ENCODE peak calls at places on chromosomes 13 and 19, in four cellular contexts. Z is HL-60, K is K562, X is GM12878. I is an unnamed sample.

GRCh38 chr13:39676315-39676876 is 20.9 kb downstream of the COG6 start:
- DNase-seq in Z (peak; percentile 36), K (peak; percentile 2), X (no peak), I (no peak)

GRCh38 chr13:109180905-109181425 is 551.6 kb downstream of the MYO16 start:
- DNase-seq in Z (no peak), K (no peak), X (no peak), I (no peak)

GRCh38 chr19:46903458-46903857 is 42.7 kb downstream of the ARHGAP35 start:
- DNase-seq in Z (no peak), K (no peak), X (no peak), I (no peak)

GRCh38 chr19:55305491-55305890 is 19.6 kb downstream of the TMEM150B start:
- DNase-seq in Z (peak; percentile 45), K (peak; percentile 85), X (no peak), I (peak; percentile 59)

GRCh38 chr13:94761407-94761806 is 49.1 kb upstream of the SOX21 start:
- DNase-seq in Z (no peak), K (no peak), X (no peak), I (no peak)

GRCh38 chr13:52760078-52760477 is 20.5 kb upstream of the CNMD start:
- DNase-seq in Z (no peak), K (no peak), X (no peak), I (no peak)

GRCh38 chr13:23608704-23609413 is 38.6 kb downstream of the TNFRSF19 start:
- DNase-seq in Z (no peak), K (no peak), X (no peak), I (no peak)

GRCh38 chr19:52226652-52227051 is 36.8 kb downstream of the PPP2R1A start:
- DNase-seq in Z (no peak), K (no peak), X (no peak), I (no peak)

GRCh38 chr13:68927387-68928026 is 1180.1 kb upstream of the ATXN8OS start:
- DNase-seq in Z (no peak), K (no peak), X (no peak), I (no peak)

GRCh38 chr13:108155185-108156106 is 59.9 kb downstream of the LIG4 start:
- DNase-seq in Z (peak; percentile 48), K (peak; percentile 21), X (no peak), I (no peak)

GRCh38 chr19:57438925-57439324 is 3.8 kb downstream of the ZNF749 start:
- DNase-seq in Z (no peak), K (no peak), X (no peak), I (no peak)

GRCh38 chr13:48545608-48546007 is 12.7 kb upstream of the RCBTB2 start:
- DNase-seq in Z (no peak), K (no peak), X (no peak), I (no peak)

GRCh38 chr13:114129649-114130062 is 2.8 kb downstream of the RASA3 start:
- DNase-seq in Z (peak; percentile 73), K (no peak), X (no peak), I (no peak)

GRCh38 chr19:47447470-47448359 is 24.0 kb downstream of the SLC8A2 start:
- DNase-seq in Z (peak; percentile 14), K (peak; percentile 96), X (no peak), I (no peak)

GRCh38 chr13:111384441-111385181 is 64.2 kb downstream of the TEX29 start:
- DNase-seq in Z (no peak), K (no peak), X (no peak), I (no peak)

GRCh38 chr19:16914421-16914820 is 25.6 kb downstream of the F2RL3 start:
- DNase-seq in Z (no peak), K (no peak), X (no peak), I (no peak)

GRCh38 chr13:45882626-45883025 is 31.1 kb upstream of the SIAH3 start:
- DNase-seq in Z (no peak), K (no peak), X (no peak), I (no peak)

GRCh38 chr13:93700115-93700514 is 473.5 kb downstream of the GPC6 start:
- DNase-seq in Z (no peak), K (no peak), X (no peak), I (no peak)

GRCh38 chr13:64936879-64937278 is 2293.3 kb downstream of the PCDH9 start:
- DNase-seq in Z (no peak), K (no peak), X (no peak), I (no peak)

GRCh38 chr13:114323349-114323748 is 9.0 kb downstream of the CHAMP1 start:
- DNase-seq in Z (no peak), K (no peak), X (no peak), I (no peak)

GRCh38 chr13:51207881-51208280 is 14.3 kb upstream of the FAM124A start:
- DNase-seq in Z (no peak), K (no peak), X (no peak), I (no peak)

GRCh38 chr13:98200211-98200878 is 23.3 kb upstream of the RNF113B start:
- DNase-seq in Z (no peak), K (no peak), X (no peak), I (no peak)

GRCh38 chr19:7159105-7159933 is 89.8 kb downstream of the ZNF557 start:
- DNase-seq in Z (peak; percentile 8), K (no peak), X (no peak), I (no peak)

GRCh38 chr19:16363133-16363851 is 38.7 kb downstream of the KLF2 start:
- DNase-seq in Z (no peak), K (no peak), X (no peak), I (no peak)

GRCh38 chr13:72166102-72166660 is 299.2 kb upstream of the DACH1 start:
- DNase-seq in Z (no peak), K (no peak), X (no peak), I (no peak)

GRCh38 chr13:72160977-72161376 is 294.0 kb upstream of the DACH1 start:
- DNase-seq in Z (no peak), K (no peak), X (no peak), I (no peak)

GRCh38 chr13:72163671-72164070 is 296.7 kb upstream of the DACH1 start:
- DNase-seq in Z (no peak), K (no peak), X (no peak), I (no peak)

GRCh38 chr13:72168126-72168525 is 301.1 kb upstream of the DACH1 start:
- DNase-seq in Z (no peak), K (no peak), X (no peak), I (no peak)

GRCh38 chr13:72164811-72165210 is 297.8 kb upstream of the DACH1 start:
- DNase-seq in Z (no peak), K (no peak), X (no peak), I (no peak)
- TF ChIP-seq POLR2AphosphoS5 in Z (no peak), K (no peak), X (no peak), I (no peak)

DNA sequence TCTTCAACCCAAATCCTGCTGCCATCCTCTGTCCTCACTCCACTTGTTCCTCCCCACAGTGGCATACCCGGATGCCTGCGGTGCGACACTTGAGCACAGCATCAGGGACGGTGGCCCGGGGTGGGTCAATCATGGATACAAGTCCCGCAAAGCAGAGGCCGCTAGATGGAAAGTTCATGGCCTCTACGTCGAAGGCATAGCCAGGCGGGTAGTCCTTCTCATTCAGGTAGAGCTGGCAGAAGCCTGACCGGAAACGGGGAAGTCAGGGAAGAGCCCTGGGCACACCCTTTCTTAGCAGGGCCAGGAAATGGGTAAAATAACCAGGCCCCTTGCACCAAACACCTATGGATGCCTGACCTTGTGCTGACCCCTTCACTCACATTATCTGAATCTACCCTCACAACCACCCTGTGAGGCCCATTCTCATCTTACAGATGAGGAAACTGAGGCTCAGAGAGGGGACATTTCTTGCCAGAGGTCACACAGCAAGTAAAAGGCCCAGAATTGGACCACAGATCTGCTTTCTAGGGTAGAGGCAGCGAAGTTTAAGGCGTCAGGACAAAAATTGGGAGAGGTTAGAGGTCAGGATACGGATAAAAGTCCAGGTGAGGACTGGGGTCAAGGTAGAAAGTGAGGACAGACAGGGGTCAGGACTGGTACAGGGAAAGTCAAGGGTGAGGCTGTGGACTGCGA is 6.5 kb downstream of the ATP4A start:
- DNase-seq in Z (no peak), K (no peak), X (no peak), I (no peak)
- TF ChIP-seq SPI1 in Z (no peak), K (no peak), X (no peak), I (no peak)

DNA sequence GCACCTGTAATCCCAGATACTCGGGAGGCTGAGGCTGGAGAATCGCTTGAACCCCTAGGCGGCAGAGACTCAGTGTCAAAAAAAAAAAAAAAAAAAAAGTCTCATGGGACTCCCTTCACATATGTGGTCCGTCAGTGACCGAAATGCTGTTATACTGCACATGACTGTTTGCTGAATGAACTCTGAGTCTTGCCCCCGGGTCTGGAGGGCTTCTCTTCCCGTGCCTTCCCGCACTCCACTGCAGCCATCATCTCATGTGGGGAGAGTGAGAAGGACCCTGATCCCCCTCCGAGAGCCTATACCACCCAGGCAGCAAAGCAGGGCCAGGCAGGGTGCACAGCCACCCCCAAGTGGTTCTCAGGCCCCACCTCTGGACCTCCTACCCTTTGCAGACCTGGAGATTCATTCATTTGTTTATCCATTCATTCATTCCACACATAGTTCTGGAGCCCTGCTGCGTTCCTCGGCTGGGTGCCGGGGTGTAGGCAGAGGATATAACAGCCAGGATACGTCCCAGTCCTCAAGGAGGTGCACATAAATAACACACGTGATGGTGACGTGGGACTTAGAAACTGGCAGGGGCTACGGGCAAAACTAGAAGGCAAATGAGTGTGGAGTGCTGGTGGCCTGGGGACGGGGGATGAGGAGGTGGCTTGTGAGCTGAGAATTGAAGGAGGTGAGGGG is 14.2 kb downstream of the NDUFA11 start:
- DNase-seq in Z (no peak), K (no peak), X (no peak), I (no peak)
- TF ChIP-seq POLR2AphosphoS5 in Z (no peak), K (no peak), X (no peak), I (no peak)

GRCh38 chr13:90723381-90723780 is 624.1 kb upstream of the MIR17HG start:
- DNase-seq in Z (no peak), K (no peak), X (no peak), I (no peak)

GRCh38 chr13:90719452-90719851 is 628.0 kb upstream of the MIR17HG start:
- DNase-seq in Z (no peak), K (no peak), X (no peak), I (no peak)

GRCh38 chr13:90713436-90714133 is 633.9 kb upstream of the MIR17HG start:
- DNase-seq in Z (no peak), K (no peak), X (no peak), I (no peak)

GRCh38 chr13:90721937-90722336 is 625.5 kb upstream of the MIR17HG start:
- DNase-seq in Z (no peak), K (no peak), X (no peak), I (no peak)

DNA sequence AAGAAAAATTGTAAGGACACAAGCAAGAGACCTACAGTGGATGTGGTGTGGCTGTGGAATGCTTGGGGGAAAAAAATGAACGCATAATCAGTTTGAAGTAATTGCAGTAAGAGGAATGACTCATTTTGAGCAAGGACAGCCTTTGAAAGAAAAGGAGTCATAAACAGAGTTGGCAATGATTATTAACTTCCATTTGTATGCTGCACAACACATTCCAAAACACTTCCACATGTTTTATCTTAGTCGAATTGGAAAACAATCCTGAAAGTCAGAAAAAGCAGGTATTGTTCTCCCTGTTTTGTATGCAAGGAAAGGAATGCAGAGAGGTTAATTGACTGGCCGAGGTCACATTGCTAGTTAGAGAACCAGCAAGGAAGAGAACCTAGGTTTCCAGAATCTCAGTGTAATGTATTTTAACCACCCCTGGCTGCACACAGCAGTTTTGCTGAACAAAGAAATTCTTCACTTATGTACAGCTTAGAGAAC is 630.0 kb upstream of the MIR17HG start:
- DNase-seq in Z (no peak), K (no peak), X (no peak), I (no peak)
- TF ChIP-seq SPI1 in Z (no peak), K (no peak), X (no peak), I (no peak)